ENCODE peak calls at places on chromosomes 1 and 21, in six cellular contexts. P, T, Q, U, C and N are unnamed samples.

GRCh38 chr1:227864882-227865281 is 49.4 kb downstream of the PRSS38 start:
- DNase-seq in Q (no peak), C (no peak), U (no peak), P (no peak), T (no peak), N (no peak)

GRCh38 chr1:31038360-31038759 is 27.2 kb downstream of the PUM1 start:
- DNase-seq in U (peak), T (peak), P (peak), C (no peak), Q (no peak), N (no peak)

GRCh38 chr21:22044431-22044830 is 1046.2 kb downstream of the NCAM2 start:
- DNase-seq in T (no peak), C (no peak), U (no peak), P (no peak), Q (no peak), N (no peak)

GRCh38 chr1:6947952-6948351 is 162.7 kb downstream of the CAMTA1 start:
- DNase-seq in T (no peak), U (no peak), C (no peak), P (no peak), Q (no peak), N (no peak)

GRCh38 chr1:3327389-3327702 is 127.1 kb upstream of the ARHGEF16 start:
- DNase-seq in U (no peak), Q (no peak), T (no peak), C (no peak), P (no peak), N (no peak)

GRCh38 chr1:221837886-221838285 is 96.0 kb upstream of the DUSP10 start:
- DNase-seq in C (no peak), U (no peak), P (no peak), Q (no peak), T (no peak), N (no peak)

GRCh38 chr1:12518956-12519707 is 98.9 kb downstream of the DHRS3 start:
- DNase-seq in U (peak), P (peak), T (peak), C (no peak), Q (no peak), N (no peak)

GRCh38 chr1:28792644-28793121 is 19.3 kb upstream of the OPRD1 start:
- DNase-seq in Q (no peak), P (no peak), C (no peak), U (no peak), T (no peak), N (no peak)

GRCh38 chr1:153404768-153405167 is 11.6 kb upstream of the S100A7A start:
- DNase-seq in Q (peak), T (peak), C (no peak), P (no peak), U (no peak), N (peak)

GRCh38 chr21:21045538-21045937 is 47.3 kb downstream of the NCAM2 start:
- DNase-seq in P (no peak), C (no peak), T (peak), Q (no peak), U (peak), N (no peak)

GRCh38 chr1:117662667-117663066 is 56.8 kb downstream of the TENT5C start:
- DNase-seq in U (no peak), C (no peak), T (no peak), Q (no peak), P (no peak), N (no peak)

GRCh38 chr1:54137532-54138061 is 15.2 kb downstream of the CDCP2 start:
- DNase-seq in U (peak), P (peak), Q (no peak), C (no peak), T (peak), N (no peak)

GRCh38 chr1:22557341-22557950 is 5.8 kb upstream of the EPHA8 start:
- DNase-seq in Q (no peak), P (peak), T (peak), U (no peak), C (no peak), N (no peak)

GRCh38 chr1:3018051-3018471 is 3.2 kb upstream of the ACTRT2 start:
- DNase-seq in Q (no peak), T (no peak), U (no peak), P (no peak), C (no peak), N (no peak)

GRCh38 chr1:190022709-190023108 is 455.0 kb downstream of the BRINP3 start:
- DNase-seq in U (peak), P (no peak), T (peak), Q (no peak), C (no peak), N (peak)

GRCh38 chr1:199009447-199009846 is 370.6 kb downstream of the PTPRC start:
- DNase-seq in P (no peak), T (no peak), Q (no peak), C (no peak), U (no peak), N (no peak)

GRCh38 chr1:59204001-59204400 is 92.9 kb upstream of the FGGY start:
- DNase-seq in P (peak), T (no peak), Q (no peak), C (peak), U (peak), N (no peak)

GRCh38 chr1:104172243-104172681 is 422.6 kb downstream of the AMY1C start:
- DNase-seq in Q (no peak), P (no peak), T (no peak), U (no peak), C (no peak), N (no peak)

GRCh38 chr1:205449750-205450443 is 5.9 kb downstream of the BLACAT1 start:
- DNase-seq in P (peak), C (no peak), T (peak), U (peak), Q (no peak), N (peak)

GRCh38 chr1:198462365-198463025 is 78.0 kb downstream of the ATP6V1G3 start:
- DNase-seq in P (peak), T (peak), Q (no peak), U (peak), C (no peak), N (no peak)

GRCh38 chr1:86753700-86754099 is 49.3 kb downstream of the SH3GLB1 start:
- DNase-seq in C (no peak), P (no peak), U (peak), T (no peak), Q (no peak), N (no peak)

GRCh38 chr1:208203127-208203847 is 40.9 kb downstream of the PLXNA2 start:
- DNase-seq in C (no peak), P (peak), T (peak), Q (no peak), U (peak), N (peak)

GRCh38 chr1:181208967-181209366 is 120.5 kb downstream of the IER5 start:
- DNase-seq in U (no peak), P (no peak), T (no peak), Q (no peak), C (no peak), N (no peak)

GRCh38 chr1:33273961-33274371 is 17.7 kb downstream of the ZNF362 start:
- DNase-seq in U (no peak), P (no peak), Q (no peak), C (no peak), T (no peak), N (no peak)

GRCh38 chr1:17636612-17637011 is 97.1 kb downstream of the ARHGEF10L start:
- DNase-seq in U (peak), P (peak), Q (no peak), T (peak), C (no peak), N (no peak)

GRCh38 chr1:110524311-110525249 is 5.6 kb upstream of the KCNA10 start:
- DNase-seq in Q (peak), C (peak), P (no peak), U (peak), T (peak), N (peak)

GRCh38 chr1:43881415-43881814 is 52.2 kb upstream of the ARTN start:
- DNase-seq in C (peak), P (no peak), U (no peak), Q (no peak), T (no peak), N (no peak)

GRCh38 chr21:39863111-39863510 is 4.1 kb upstream of the PCP4 start:
- DNase-seq in Q (no peak), C (no peak), P (no peak), U (no peak), T (no peak), N (peak)

GRCh38 chr1:6148497-6149241 is 31.5 kb downstream of the CHD5 start:
- DNase-seq in C (no peak), Q (peak), U (no peak), T (peak), P (no peak), N (peak)

GRCh38 chr1:103584537-103584936 is 13.1 kb downstream of the AMY2B start:
- DNase-seq in P (no peak), U (no peak), C (no peak), T (no peak), Q (no peak), N (no peak)

GRCh38 chr1:223771814-223772770 is 59.8 kb downstream of the CAPN2 start:
- DNase-seq in P (peak), Q (no peak), C (no peak), U (peak), T (peak), N (peak)